ENCODE peak calls at places on chromosomes 5 and 9, in six cellular contexts. H, G, O, X, P and F are unnamed samples.

GRCh38 chr9:942805-943580 is 33.5 kb upstream of the DMRT3 start:
- DNase-seq in H (no peak), G (no peak), O (no peak), X (no peak), P (no peak), F (no peak)

GRCh38 chr5:180119031-180119885 is 47.7 kb upstream of the RNF130 start:
- DNase-seq in H (peak), G (no peak), O (no peak), X (no peak), P (no peak), F (no peak)

GRCh38 chr5:157335534-157336422 is 69.9 kb downstream of the CYFIP2 start:
- DNase-seq in H (no peak), G (peak), O (no peak), X (no peak), P (peak), F (no peak)

GRCh38 chr9:122364783-122365150 is 6.1 kb upstream of the PTGS1 start:
- DNase-seq in H (no peak), G (no peak), O (peak), X (peak), P (peak), F (no peak)

GRCh38 chr5:14197056-14197455 is 53.9 kb downstream of the TRIO start:
- DNase-seq in H (no peak), G (no peak), O (no peak), X (no peak), P (no peak), F (no peak)

GRCh38 chr5:44794371-44794770 is 14.4 kb upstream of the MRPS30 start:
- DNase-seq in H (no peak), G (no peak), O (no peak), X (no peak), P (no peak), F (no peak)

GRCh38 chr9:109401169-109401989 is 80.5 kb upstream of the EPB41L4B start:
- DNase-seq in H (no peak), G (no peak), O (peak), X (peak), P (peak), F (peak)

GRCh38 chr5:33745101-33745770 is 146.6 kb downstream of the ADAMTS12 start:
- DNase-seq in H (no peak), G (no peak), O (no peak), X (no peak), P (peak), F (no peak)

GRCh38 chr9:25207402-25207801 is 470.8 kb downstream of the TUSC1 start:
- DNase-seq in H (no peak), G (no peak), O (no peak), X (no peak), P (no peak), F (no peak)

GRCh38 chr5:155106221-155106620 is 92.7 kb downstream of the KIF4B start:
- DNase-seq in H (no peak), G (no peak), O (no peak), X (no peak), P (no peak), F (no peak)

GRCh38 chr9:109256381-109256780 is 64.5 kb downstream of the EPB41L4B start:
- DNase-seq in H (no peak), G (peak), O (no peak), X (no peak), P (peak), F (no peak)

GRCh38 chr9:128218172-128218517 is 15.0 kb downstream of the DNM1 start:
- DNase-seq in H (peak), G (no peak), O (no peak), X (no peak), P (no peak), F (no peak)
- H3K4me3 ChIP-seq in H (peak), G (no peak), O (peak), X (no peak), P (no peak), F (no peak)

GRCh38 chr9:94799578-94800264 is 73.2 kb downstream of the AOPEP start:
- DNase-seq in H (no peak), G (no peak), O (peak), X (no peak), P (peak), F (no peak)
- H3K4me3 ChIP-seq in H (no peak), G (no peak), O (no peak), X (no peak), P (no peak), F (no peak)

DNA sequence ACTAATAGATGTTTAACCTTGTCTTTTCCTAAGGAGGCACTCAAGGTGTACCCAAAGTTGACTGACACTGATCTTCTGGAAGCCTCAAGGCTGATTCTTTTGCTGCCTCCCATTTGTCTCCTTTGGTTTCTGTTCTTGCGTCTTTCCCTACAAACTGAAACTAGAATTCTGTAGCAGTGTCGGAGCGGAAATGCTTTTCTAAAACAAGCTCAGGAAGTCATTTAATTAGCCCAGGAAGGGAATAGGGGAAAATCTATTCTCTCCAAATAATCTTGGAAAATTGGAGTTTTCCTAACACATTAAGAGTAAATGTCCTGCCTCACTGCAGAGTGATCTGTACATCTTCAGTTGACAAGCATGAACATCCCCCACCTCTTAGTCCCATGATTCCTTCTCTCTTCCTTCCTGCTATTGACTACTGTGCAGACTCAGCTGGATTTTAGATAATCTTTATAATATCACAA is 182.7 kb downstream of the NR3C1 start:
- DNase-seq in H (no peak), G (no peak), O (no peak), X (no peak), P (no peak), F (no peak)
- H3K4me3 ChIP-seq in H (no peak), G (no peak), O (no peak), X (no peak), P (no peak), F (no peak)

DNA sequence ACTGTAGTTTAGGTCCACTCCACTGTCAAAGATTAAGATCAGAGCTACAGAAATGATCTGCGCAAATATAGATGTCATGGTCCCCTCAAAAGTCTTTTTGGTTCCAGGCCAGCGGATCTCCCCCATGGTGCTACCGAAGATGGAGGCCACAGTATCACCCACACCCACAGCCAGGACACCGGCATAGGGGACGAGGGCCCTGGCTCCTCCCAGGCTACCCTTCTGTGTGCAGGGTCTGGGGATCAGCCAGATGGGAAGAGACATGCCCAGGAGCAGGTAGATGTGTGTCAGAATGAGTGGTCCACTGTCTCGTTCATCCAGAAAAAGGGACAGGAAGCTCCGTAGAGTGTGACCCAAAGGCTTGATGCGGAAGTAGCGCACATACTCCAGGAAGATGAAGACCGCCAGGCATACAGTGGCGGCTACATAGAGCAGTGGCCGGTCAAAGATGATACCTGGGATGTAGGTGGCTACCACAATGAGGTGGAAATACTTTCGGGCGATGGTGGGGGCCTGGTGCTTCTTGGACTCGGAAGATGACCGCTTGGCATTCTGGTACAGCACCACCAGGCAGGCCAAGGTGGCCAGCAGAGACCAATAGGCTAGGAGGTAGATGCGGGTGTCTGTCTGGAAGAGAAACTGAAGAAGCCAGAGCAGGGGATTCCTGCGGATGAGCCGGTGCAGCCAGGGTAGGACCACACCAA is 1.5 kb downstream of the DOLK start:
- DNase-seq in H (peak), G (no peak), O (no peak), X (no peak), P (no peak), F (no peak)
- H3K4me3 ChIP-seq in H (peak), G (peak), O (no peak), X (no peak), P (no peak), F (peak)

GRCh38 chr5:133582971-133583370 is 29.4 kb downstream of the FSTL4 start:
- DNase-seq in H (no peak), G (no peak), O (no peak), X (no peak), P (no peak), F (no peak)
- H3K4me3 ChIP-seq in H (no peak), G (no peak), O (no peak), X (no peak), P (no peak), F (no peak)

GRCh38 chr5:126355940-126356339 is 67.3 kb upstream of the GRAMD2B start:
- DNase-seq in H (no peak), G (no peak), O (no peak), X (no peak), P (no peak), F (no peak)
- H3K4me3 ChIP-seq in H (no peak), G (no peak), O (no peak), X (no peak), P (no peak), F (no peak)

GRCh38 chr5:10635861-10636350 is 72.0 kb downstream of the ANKRD33B start:
- DNase-seq in H (no peak), G (no peak), O (no peak), X (no peak), P (no peak), F (no peak)

GRCh38 chr5:10637944-10638343 is 74.1 kb downstream of the ANKRD33B start:
- DNase-seq in H (no peak), G (no peak), O (no peak), X (no peak), P (no peak), F (no peak)

GRCh38 chr5:10642367-10642766 is 78.5 kb downstream of the ANKRD33B start:
- DNase-seq in H (no peak), G (no peak), O (no peak), X (no peak), P (no peak), F (no peak)

GRCh38 chr5:10636363-10637142 is 72.7 kb downstream of the ANKRD33B start:
- DNase-seq in H (no peak), G (no peak), O (no peak), X (no peak), P (no peak), F (no peak)

DNA sequence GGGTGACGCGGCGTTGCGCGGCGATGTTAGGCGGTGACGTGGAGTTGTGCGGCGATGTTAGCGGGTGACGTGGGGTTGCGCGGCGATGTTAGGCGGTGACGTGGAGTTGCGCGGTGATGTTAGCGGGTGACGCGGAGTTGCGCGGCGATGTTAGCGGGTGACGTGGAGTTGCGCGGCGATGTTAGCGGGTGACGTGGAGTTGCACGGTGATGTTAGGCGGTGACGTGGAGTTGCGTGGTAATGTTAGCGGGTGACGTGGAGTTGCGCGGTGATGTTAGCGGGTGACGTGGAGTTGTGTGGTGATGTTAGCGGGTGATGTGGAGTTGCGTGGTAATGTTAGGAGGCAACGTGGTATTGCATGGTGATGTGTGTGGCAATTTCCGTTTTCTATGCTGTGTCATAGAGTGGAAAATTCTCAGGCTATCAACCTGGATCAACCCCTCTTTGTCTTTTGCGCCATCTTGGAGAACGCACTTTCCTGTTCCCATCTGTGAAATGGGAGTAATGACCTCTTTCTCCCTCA is 76.0 kb downstream of the ANKRD33B start:
- DNase-seq in H (no peak), G (no peak), O (no peak), X (no peak), P (no peak), F (no peak)
- H3K4me3 ChIP-seq in H (no peak), G (no peak), O (no peak), X (no peak), P (no peak), F (no peak)

DNA sequence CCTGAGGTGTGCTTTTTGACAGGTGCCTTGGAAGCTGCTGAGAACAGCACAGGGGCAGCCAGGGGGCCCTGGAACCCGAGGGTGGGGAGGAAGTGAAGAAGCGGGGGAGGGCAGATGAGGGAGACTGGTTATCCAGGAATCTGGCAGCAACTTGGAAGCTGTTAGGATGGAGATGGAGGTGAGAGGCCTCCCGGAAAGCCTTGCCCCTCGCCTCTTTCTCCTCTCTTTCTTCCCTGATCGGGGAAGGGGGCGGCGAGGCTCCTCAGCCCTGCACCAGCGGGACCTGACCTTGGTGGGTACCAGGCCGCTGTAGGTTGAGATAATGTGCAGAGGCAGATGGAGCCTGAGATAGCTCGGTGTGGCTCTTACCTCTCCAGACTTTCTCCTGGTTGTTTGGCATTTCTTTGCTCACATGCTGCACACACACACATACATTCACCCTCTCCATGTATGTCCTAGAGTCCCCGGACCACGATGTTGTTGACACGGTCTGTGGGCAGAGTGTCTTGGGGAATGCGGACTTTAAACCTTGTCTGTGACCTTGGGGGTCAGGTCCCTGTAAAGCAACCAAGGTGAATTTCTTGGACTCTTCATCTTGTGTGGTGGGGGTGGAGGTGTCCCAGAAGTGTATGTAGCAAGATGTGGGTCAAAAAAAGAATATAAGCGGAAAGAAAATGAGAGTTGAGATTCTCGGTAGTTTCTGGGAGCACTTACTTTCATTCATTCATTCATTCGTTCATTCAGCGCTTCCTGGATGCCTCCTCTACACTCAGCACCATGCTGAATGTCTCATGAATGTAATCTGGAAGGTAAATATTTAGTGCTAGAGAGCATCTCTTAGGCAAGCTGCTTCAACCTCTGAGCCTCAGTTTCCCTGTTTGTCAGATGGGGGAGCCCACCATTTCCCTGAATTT is 1.6 kb downstream of the WWC1 start:
- DNase-seq in H (no peak), G (no peak), O (no peak), X (no peak), P (no peak), F (no peak)
- H3K4me3 ChIP-seq in H (peak), G (peak), O (no peak), X (no peak), P (peak), F (peak)

DNA sequence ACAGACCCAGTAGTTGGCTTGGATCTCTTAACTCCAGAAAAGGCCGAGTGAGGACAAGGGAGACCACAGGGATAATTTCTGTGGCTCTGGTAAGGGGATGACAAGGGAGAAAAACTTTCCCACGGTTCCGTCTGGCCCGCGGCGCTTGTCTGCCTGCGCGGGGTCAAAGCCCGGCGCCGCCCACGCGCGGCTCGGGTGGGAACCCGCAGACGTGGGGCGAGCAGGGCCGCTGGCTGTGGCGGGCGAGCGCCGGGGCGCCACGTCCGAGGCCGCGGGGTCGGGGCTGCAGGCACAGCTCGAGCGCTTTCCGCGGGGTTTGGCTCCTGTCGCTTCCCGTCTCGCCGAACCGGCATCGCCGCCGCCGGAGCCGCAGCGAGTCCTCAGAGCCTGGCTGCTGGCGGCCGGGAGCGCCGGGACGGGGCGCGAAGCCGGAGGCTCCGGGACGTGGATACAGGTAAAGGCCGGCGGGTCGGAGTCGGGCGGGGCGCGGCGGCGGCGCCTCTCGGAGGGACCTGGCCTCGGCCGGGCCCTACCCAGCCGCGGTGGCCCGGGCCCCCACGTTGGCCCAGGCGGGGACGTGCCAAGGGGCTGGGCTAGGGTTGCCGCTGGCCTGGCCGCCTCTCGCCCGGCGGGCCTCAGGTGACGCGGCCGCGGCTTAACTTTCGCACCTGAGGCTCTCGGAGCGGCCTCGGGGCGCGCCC is at the start of gene RNF180:
- DNase-seq in H (peak), G (no peak), O (peak), X (no peak), P (peak), F (peak)
- H3K4me3 ChIP-seq in H (peak), G (peak), O (peak), X (peak), P (peak), F (peak)

GRCh38 chr5:150154618-150155134 is 969 bp downstream of the PDGFRB start:
- DNase-seq in H (no peak), G (no peak), O (no peak), X (no peak), P (no peak), F (no peak)

GRCh38 chr5:150155258-150156032 is at the start of gene PDGFRB:
- DNase-seq in H (peak), G (no peak), O (peak), X (peak), P (peak), F (no peak)

GRCh38 chr5:150152636-150153462 is 2.8 kb downstream of the PDGFRB start:
- DNase-seq in H (no peak), G (no peak), O (no peak), X (no peak), P (peak), F (no peak)

GRCh38 chr5:150153483-150153882 is 2.2 kb downstream of the PDGFRB start:
- DNase-seq in H (no peak), G (no peak), O (no peak), X (no peak), P (no peak), F (no peak)

DNA sequence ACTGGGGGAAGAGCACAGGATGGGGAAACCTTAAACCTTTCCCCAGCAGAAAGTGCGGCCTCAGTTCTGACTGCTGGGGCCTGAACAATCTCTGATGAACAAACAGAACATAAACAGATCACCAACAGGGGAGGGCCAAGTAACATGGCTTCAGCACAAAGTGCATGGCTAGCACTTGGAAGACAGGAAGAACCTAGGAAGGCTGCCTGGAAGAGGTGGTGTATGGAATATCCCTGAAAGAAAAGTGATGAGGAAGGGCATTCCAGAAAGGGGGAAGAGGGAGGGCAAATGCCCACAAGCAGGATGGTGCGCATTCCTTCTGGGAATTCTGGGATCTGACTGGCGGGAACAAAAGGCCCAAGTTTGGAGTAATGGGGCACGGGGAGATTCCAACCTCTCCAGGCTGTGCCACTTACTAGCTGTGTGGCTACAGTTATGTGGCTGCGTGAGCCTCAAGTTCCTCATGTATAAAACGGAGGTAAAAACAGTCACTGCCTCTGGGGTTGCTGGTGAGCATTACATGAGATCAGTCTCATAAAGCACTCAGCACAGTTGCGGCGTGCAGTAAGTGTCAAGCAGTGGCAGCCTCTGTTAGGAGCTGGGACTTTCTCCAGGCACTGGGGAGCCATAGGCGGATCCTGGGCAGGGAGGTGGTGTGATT is 1.6 kb downstream of the PDGFRB start:
- DNase-seq in H (no peak), G (no peak), O (peak), X (no peak), P (peak), F (peak)
- H3K4me3 ChIP-seq in H (peak), G (peak), O (peak), X (peak), P (peak), F (no peak)